ENCODE peak calls at places on chromosomes 4 and X, in seven cellular contexts. One of them, this sample, is unnamed. For H3K4me1, the result is how much of the 10 kb centered on the place peaks cover.

GRCh38 chr4:174869334-174869733 is 40.3 kb upstream of the GLRA3 start:
- DNase-seq in Karpas-422: no peak
- DNase-seq in fibroblast of lung: no peak
- DNase-seq in neural progenitor cell: no peak
- DNase-seq in GM23248: no peak
- DNase-seq in MM.1S: no peak
- DNase-seq in SK-N-SH: no peak
- DNase-seq in this sample: no peak

GRCh38 chr4:120052840-120053239 is 13.8 kb downstream of the MAD2L1 start:
- DNase-seq in GM23248: peak
- DNase-seq in neural progenitor cell: no peak
- DNase-seq in fibroblast of lung: peak
- DNase-seq in MM.1S: no peak
- DNase-seq in Karpas-422: no peak
- DNase-seq in SK-N-SH: no peak
- DNase-seq in this sample: peak

GRCh38 chrX:50586407-50586806 is 115.8 kb upstream of the DGKK start:
- DNase-seq in Karpas-422: no peak
- DNase-seq in fibroblast of lung: no peak
- DNase-seq in SK-N-SH: no peak
- DNase-seq in MM.1S: no peak
- DNase-seq in GM23248: no peak
- DNase-seq in neural progenitor cell: no peak
- DNase-seq in this sample: no peak

GRCh38 chrX:131792356-131792749 is 230.7 kb upstream of the STK26 start:
- DNase-seq in SK-N-SH: peak
- DNase-seq in Karpas-422: peak
- DNase-seq in fibroblast of lung: no peak
- DNase-seq in MM.1S: peak
- DNase-seq in GM23248: no peak
- DNase-seq in neural progenitor cell: no peak
- DNase-seq in this sample: peak

GRCh38 chr4:98210293-98210692 is 50.9 kb upstream of the RAP1GDS1 start:
- DNase-seq in SK-N-SH: no peak
- DNase-seq in GM23248: no peak
- DNase-seq in Karpas-422: no peak
- DNase-seq in fibroblast of lung: no peak
- DNase-seq in MM.1S: no peak
- DNase-seq in neural progenitor cell: no peak
- DNase-seq in this sample: no peak

GRCh38 chrX:49184294-49185061 is 1.7 kb downstream of the PRICKLE3 start:
- DNase-seq in GM23248: peak
- DNase-seq in neural progenitor cell: peak
- DNase-seq in SK-N-SH: no peak
- DNase-seq in Karpas-422: peak
- DNase-seq in MM.1S: no peak
- DNase-seq in fibroblast of lung: peak
- DNase-seq in this sample: peak

GRCh38 chrX:45497290-45497689 is 296.6 kb upstream of the DIPK2B start:
- DNase-seq in neural progenitor cell: no peak
- DNase-seq in fibroblast of lung: no peak
- DNase-seq in MM.1S: no peak
- DNase-seq in SK-N-SH: no peak
- DNase-seq in Karpas-422: no peak
- DNase-seq in GM23248: peak
- DNase-seq in this sample: no peak

GRCh38 chrX:69076084-69076483 is 89.2 kb downstream of the PJA1 start:
- DNase-seq in GM23248: no peak
- DNase-seq in MM.1S: no peak
- DNase-seq in neural progenitor cell: no peak
- DNase-seq in fibroblast of lung: no peak
- DNase-seq in Karpas-422: no peak
- DNase-seq in SK-N-SH: no peak
- DNase-seq in this sample: no peak

GRCh38 chr4:148813289-148813688 is 371.1 kb upstream of the NR3C2 start:
- DNase-seq in SK-N-SH: no peak
- DNase-seq in Karpas-422: no peak
- DNase-seq in MM.1S: no peak
- DNase-seq in neural progenitor cell: no peak
- DNase-seq in fibroblast of lung: no peak
- DNase-seq in GM23248: no peak
- DNase-seq in this sample: no peak

GRCh38 chr4:11021348-11021747 is 336.8 kb upstream of the CLNK start:
- DNase-seq in GM23248: no peak
- DNase-seq in MM.1S: no peak
- DNase-seq in Karpas-422: no peak
- DNase-seq in SK-N-SH: no peak
- DNase-seq in neural progenitor cell: no peak
- DNase-seq in fibroblast of lung: no peak
- DNase-seq in this sample: no peak

GRCh38 chrX:1534321-1535168 is 2.4 kb downstream of the P2RY8 start:
- DNase-seq in MM.1S: peak
- DNase-seq in GM23248: no peak
- DNase-seq in SK-N-SH: no peak
- DNase-seq in Karpas-422: peak
- DNase-seq in fibroblast of lung: no peak
- DNase-seq in neural progenitor cell: peak
- DNase-seq in this sample: no peak

GRCh38 chrX:33336783-33337182 is 125.4 kb upstream of the DMD start:
- DNase-seq in SK-N-SH: no peak
- DNase-seq in neural progenitor cell: peak
- DNase-seq in GM23248: peak
- DNase-seq in fibroblast of lung: peak
- DNase-seq in Karpas-422: peak
- DNase-seq in MM.1S: no peak
- DNase-seq in this sample: no peak

GRCh38 chrX:70444326-70445196 is at the start of gene DLG3:
- DNase-seq in SK-N-SH: peak
- DNase-seq in GM23248: peak
- DNase-seq in neural progenitor cell: peak
- DNase-seq in fibroblast of lung: peak
- DNase-seq in MM.1S: no peak
- DNase-seq in Karpas-422: peak
- DNase-seq in this sample: no peak

GRCh38 chr4:36165256-36166005 is 78.9 kb downstream of the ARAP2 start:
- DNase-seq in Karpas-422: no peak
- DNase-seq in MM.1S: no peak
- DNase-seq in fibroblast of lung: peak
- DNase-seq in GM23248: no peak
- DNase-seq in neural progenitor cell: no peak
- DNase-seq in SK-N-SH: no peak
- DNase-seq in this sample: no peak

GRCh38 chr4:162582180-162582579 is 418.4 kb upstream of the FSTL5 start:
- DNase-seq in SK-N-SH: no peak
- DNase-seq in GM23248: no peak
- DNase-seq in fibroblast of lung: no peak
- DNase-seq in Karpas-422: no peak
- DNase-seq in MM.1S: no peak
- DNase-seq in neural progenitor cell: no peak
- DNase-seq in this sample: no peak

GRCh38 chr4:165330071-165330470 is 2.6 kb downstream of the MSMO1 start:
- DNase-seq in Karpas-422: no peak
- DNase-seq in fibroblast of lung: no peak
- DNase-seq in SK-N-SH: no peak
- DNase-seq in GM23248: no peak
- DNase-seq in neural progenitor cell: no peak
- DNase-seq in MM.1S: no peak
- DNase-seq in this sample: no peak

GRCh38 chr4:165331316-165331715 is 3.8 kb downstream of the MSMO1 start:
- DNase-seq in fibroblast of lung: no peak
- DNase-seq in SK-N-SH: no peak
- DNase-seq in neural progenitor cell: no peak
- DNase-seq in Karpas-422: no peak
- DNase-seq in MM.1S: no peak
- DNase-seq in GM23248: peak
- DNase-seq in this sample: no peak

GRCh38 chr4:165330666-165331065 is 3.2 kb downstream of the MSMO1 start:
- DNase-seq in fibroblast of lung: no peak
- DNase-seq in GM23248: no peak
- DNase-seq in Karpas-422: no peak
- DNase-seq in neural progenitor cell: no peak
- DNase-seq in SK-N-SH: no peak
- DNase-seq in MM.1S: no peak
- DNase-seq in this sample: no peak

GRCh38 chr4:165331823-165332222 is 4.4 kb downstream of the MSMO1 start:
- DNase-seq in GM23248: no peak
- DNase-seq in neural progenitor cell: peak
- DNase-seq in MM.1S: no peak
- DNase-seq in Karpas-422: no peak
- DNase-seq in fibroblast of lung: no peak
- DNase-seq in SK-N-SH: no peak
- DNase-seq in this sample: no peak

GRCh38 chr4:165332502-165332901 is 5.0 kb downstream of the MSMO1 start:
- DNase-seq in SK-N-SH: no peak
- DNase-seq in GM23248: no peak
- DNase-seq in Karpas-422: no peak
- DNase-seq in MM.1S: no peak
- DNase-seq in neural progenitor cell: no peak
- DNase-seq in fibroblast of lung: no peak
- DNase-seq in this sample: no peak
- H3K4me1 ChIP-seq in SK-N-SH: under half
- H3K4me1 ChIP-seq in GM23248: under half
- H3K4me1 ChIP-seq in Karpas-422: half or more
- H3K4me1 ChIP-seq in MM.1S: under half
- H3K4me1 ChIP-seq in neural progenitor cell: half or more
- H3K4me1 ChIP-seq in fibroblast of lung: under half
- H3K4me1 ChIP-seq in this sample: under half

GRCh38 chr4:183241771-183242170 is 78.3 kb downstream of the CLDN22 start:
- DNase-seq in neural progenitor cell: no peak
- DNase-seq in MM.1S: no peak
- DNase-seq in fibroblast of lung: peak
- DNase-seq in SK-N-SH: no peak
- DNase-seq in Karpas-422: no peak
- DNase-seq in GM23248: no peak
- DNase-seq in this sample: no peak

GRCh38 chr4:183241322-183241640 is 78.8 kb downstream of the CLDN22 start:
- DNase-seq in SK-N-SH: no peak
- DNase-seq in GM23248: peak
- DNase-seq in Karpas-422: no peak
- DNase-seq in MM.1S: no peak
- DNase-seq in neural progenitor cell: no peak
- DNase-seq in fibroblast of lung: peak
- DNase-seq in this sample: no peak

GRCh38 chr4:183244506-183244905 is 75.6 kb downstream of the CLDN22 start:
- DNase-seq in fibroblast of lung: no peak
- DNase-seq in SK-N-SH: no peak
- DNase-seq in GM23248: no peak
- DNase-seq in neural progenitor cell: no peak
- DNase-seq in Karpas-422: no peak
- DNase-seq in MM.1S: no peak
- DNase-seq in this sample: no peak

GRCh38 chr4:183242291-183242690 is 77.8 kb downstream of the CLDN22 start:
- DNase-seq in MM.1S: no peak
- DNase-seq in neural progenitor cell: no peak
- DNase-seq in Karpas-422: no peak
- DNase-seq in GM23248: no peak
- DNase-seq in SK-N-SH: no peak
- DNase-seq in fibroblast of lung: no peak
- DNase-seq in this sample: no peak

DNA sequence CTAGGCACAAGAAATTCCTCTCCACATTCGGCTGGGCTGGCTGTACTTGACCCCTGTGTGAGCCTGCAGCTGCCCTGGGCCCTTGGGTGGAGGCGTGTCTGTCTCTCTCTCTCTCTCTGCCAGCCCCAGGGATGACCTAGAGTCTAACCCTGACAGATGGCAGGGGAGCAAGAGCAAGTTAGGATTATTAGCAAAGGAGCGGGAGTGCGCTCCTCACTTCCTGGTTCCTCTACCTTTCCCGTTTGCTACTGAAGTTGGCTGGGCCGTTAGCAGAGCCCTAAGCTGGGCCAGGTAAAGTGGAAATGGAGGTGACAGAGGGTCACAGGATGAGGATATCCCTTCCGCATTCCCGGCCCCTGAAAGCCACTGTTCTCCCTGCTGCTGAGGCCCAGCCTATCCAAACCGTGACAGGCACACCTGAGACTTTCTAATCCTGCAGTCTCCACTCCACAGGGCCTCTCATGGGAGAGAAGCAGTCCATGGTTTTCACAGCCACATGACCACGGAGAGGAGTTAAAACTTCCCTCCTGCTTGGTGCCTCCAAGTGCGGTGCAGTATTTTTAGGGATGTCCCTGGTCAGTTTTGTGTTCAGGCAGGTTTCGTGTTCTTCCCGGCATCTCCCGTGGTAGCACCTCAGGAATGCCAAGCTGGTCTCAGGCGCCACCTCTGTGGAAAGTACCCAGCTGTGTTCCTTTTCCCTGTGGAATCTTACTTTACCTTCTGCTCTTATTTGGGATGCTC is 79.3 kb downstream of the CLDN22 start:
- DNase-seq in Karpas-422: no peak
- DNase-seq in fibroblast of lung: no peak
- DNase-seq in SK-N-SH: no peak
- DNase-seq in neural progenitor cell: no peak
- DNase-seq in GM23248: no peak
- DNase-seq in MM.1S: no peak
- DNase-seq in this sample: no peak
- H3K9ac ChIP-seq in Karpas-422: no peak
- H3K9ac ChIP-seq in fibroblast of lung: no peak
- H3K9ac ChIP-seq in SK-N-SH: no peak
- H3K9ac ChIP-seq in neural progenitor cell: no peak
- H3K9ac ChIP-seq in GM23248: no peak
- H3K9ac ChIP-seq in MM.1S: no peak
- H3K9ac ChIP-seq in this sample: no peak

DNA sequence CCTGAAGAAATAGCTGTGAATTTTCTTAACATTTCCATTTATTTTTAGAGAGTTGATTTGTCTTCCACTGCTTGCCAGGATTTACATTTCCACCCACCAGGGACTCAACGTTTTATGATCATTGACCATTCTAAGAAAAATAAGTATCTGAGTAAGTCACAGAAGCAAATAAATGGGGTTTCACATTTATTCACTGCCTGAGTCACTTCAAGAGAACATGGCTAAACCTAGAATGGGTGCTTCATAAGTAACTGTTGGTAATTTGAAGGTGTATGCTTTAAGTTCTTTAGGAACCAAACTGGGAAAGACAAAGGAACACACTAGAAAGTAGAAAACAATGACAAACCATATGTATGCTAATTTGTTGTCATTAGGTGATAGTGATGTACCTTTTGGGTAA is 43.2 kb upstream of the GRIA3 start:
- DNase-seq in fibroblast of lung: no peak
- DNase-seq in GM23248: no peak
- DNase-seq in SK-N-SH: no peak
- DNase-seq in neural progenitor cell: no peak
- DNase-seq in MM.1S: no peak
- DNase-seq in Karpas-422: no peak
- DNase-seq in this sample: no peak
- H3K27ac ChIP-seq in fibroblast of lung: no peak
- H3K27ac ChIP-seq in GM23248: no peak
- H3K27ac ChIP-seq in SK-N-SH: no peak
- H3K27ac ChIP-seq in neural progenitor cell: no peak
- H3K27ac ChIP-seq in MM.1S: no peak
- H3K27ac ChIP-seq in Karpas-422: no peak
- H3K27ac ChIP-seq in this sample: no peak

DNA sequence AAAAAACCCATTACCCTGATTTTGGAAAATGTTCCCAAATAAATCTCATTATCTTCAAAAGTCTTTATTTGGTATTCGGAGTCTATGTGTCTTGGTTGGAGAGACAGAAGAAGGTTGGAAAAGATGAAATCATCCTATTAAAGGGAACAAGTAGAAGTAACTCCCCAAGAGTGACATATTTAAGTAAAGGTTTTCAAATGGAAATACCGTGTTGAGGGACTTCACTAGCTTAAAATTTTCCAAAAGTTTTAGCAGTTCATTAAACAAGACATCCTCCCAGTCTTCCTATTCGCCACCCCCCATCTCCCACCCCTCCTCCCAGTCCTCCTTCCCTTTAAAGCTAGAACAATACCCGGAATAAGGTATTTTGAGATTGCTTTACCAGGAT is 62.7 kb upstream of the CCDC160 start:
- DNase-seq in MM.1S: no peak
- DNase-seq in neural progenitor cell: peak
- DNase-seq in SK-N-SH: no peak
- DNase-seq in Karpas-422: no peak
- DNase-seq in fibroblast of lung: no peak
- DNase-seq in GM23248: no peak
- DNase-seq in this sample: no peak
- H3K4me1 ChIP-seq in MM.1S: under half
- H3K4me1 ChIP-seq in neural progenitor cell: under half
- H3K4me1 ChIP-seq in SK-N-SH: under half
- H3K4me1 ChIP-seq in Karpas-422: under half
- H3K4me1 ChIP-seq in fibroblast of lung: under half
- H3K4me1 ChIP-seq in GM23248: under half
- H3K4me1 ChIP-seq in this sample: under half